ENCODE peak calls at places on chromosomes 4 and X, in five cellular contexts. I is esophagus squamous epithelium, G is mammary epithelial cell, K is lung, T is transverse colon. B is an unnamed sample.
A peak's percentile ranks its signal among the peaks of the same experiment; 100 is the strongest.

GRCh38 chr4:38782452-38783108 is at the start of gene TLR10:
- DNase-seq in I (peak; percentile 11), G (peak; percentile 30), K (peak; percentile 50), T (peak; percentile 46), B (peak; percentile 55)

GRCh38 chr4:54585321-54586000 is 72.3 kb upstream of the KIT start:
- DNase-seq in I (no peak), G (peak; percentile 44), K (no peak), T (no peak), B (peak; percentile 65)

GRCh38 chr4:2785613-2786012 is 7.3 kb upstream of the SH3BP2 start:
- DNase-seq in I (no peak), G (no peak), K (no peak), T (no peak), B (no peak)

GRCh38 chr4:113636438-113636818 is 125.1 kb downstream of the CAMK2D start:
- DNase-seq in I (no peak), G (no peak), K (no peak), T (no peak), B (peak; percentile 43)

GRCh38 chr4:6327220-6327917 is 57.7 kb downstream of the WFS1 start:
- DNase-seq in I (no peak), G (peak; percentile 40), K (peak; percentile 82), T (peak; percentile 81), B (peak; percentile 76)

GRCh38 chr4:140344111-140344510 is 29.3 kb upstream of the SCOC start:
- DNase-seq in I (no peak), G (no peak), K (no peak), T (no peak), B (peak; percentile 27)

GRCh38 chr4:180669637-180670036 is 1573.6 kb upstream of the TENM3 start:
- DNase-seq in I (no peak), G (peak; percentile 8), K (no peak), T (no peak), B (no peak)

GRCh38 chr4:186191266-186192067 is at the start of gene CYP4V2:
- DNase-seq in I (peak; percentile 25), G (peak; percentile 75), K (peak; percentile 80), T (peak; percentile 92), B (peak; percentile 90)

GRCh38 chr4:15659768-15660394 is 4.7 kb upstream of the FBXL5 start:
- DNase-seq in I (no peak), G (peak; percentile 68), K (peak; percentile 40), T (no peak), B (no peak)

GRCh38 chr4:17544831-17545234 is 29.9 kb downstream of the CLRN2 start:
- DNase-seq in I (no peak), G (no peak), K (no peak), T (peak; percentile 9), B (no peak)

GRCh38 chrX:74421181-74422028 is at the start of gene SLC16A2:
- DNase-seq in I (no peak), G (peak; percentile 64), K (peak; percentile 57), T (peak; percentile 57), B (peak; percentile 16)

GRCh38 chr4:41632481-41633073 is 94.6 kb downstream of the LIMCH1 start:
- DNase-seq in I (no peak), G (no peak), K (no peak), T (no peak), B (no peak)

GRCh38 chr4:2595436-2595835 is 59.0 kb downstream of the FAM193A start:
- DNase-seq in I (no peak), G (no peak), K (no peak), T (no peak), B (no peak)

GRCh38 chr4:18923496-18924161 is 902.1 kb upstream of the LCORL start:
- DNase-seq in I (no peak), G (no peak), K (no peak), T (no peak), B (no peak)

GRCh38 chrX:65528705-65529340 is 5.8 kb downstream of the LAS1L start:
- DNase-seq in I (no peak), G (peak; percentile 8), K (peak; percentile 38), T (peak; percentile 60), B (peak; percentile 11)

GRCh38 chrX:22314211-22314610 is 41.5 kb downstream of the CBLL2 start:
- DNase-seq in I (no peak), G (peak; percentile 2), K (no peak), T (no peak), B (no peak)

GRCh38 chr4:10761903-10762302 is 77.3 kb upstream of the CLNK start:
- DNase-seq in I (no peak), G (no peak), K (no peak), T (no peak), B (no peak)

GRCh38 chr4:150152764-150153163 is 74.5 kb downstream of the DCLK2 start:
- DNase-seq in I (no peak), G (no peak), K (no peak), T (no peak), B (no peak)

GRCh38 chr4:2285665-2286381 is 23.9 kb upstream of the MXD4 start:
- DNase-seq in I (no peak), G (no peak), K (no peak), T (peak; percentile 4), B (no peak)

GRCh38 chr4:14787894-14788293 is 214.4 kb upstream of the CPEB2 start:
- DNase-seq in I (no peak), G (peak; percentile 40), K (no peak), T (peak; percentile 14), B (peak; percentile 11)

GRCh38 chr4:13642163-13642562 is 14.6 kb upstream of the BOD1L1 start:
- DNase-seq in I (no peak), G (no peak), K (no peak), T (no peak), B (no peak)

GRCh38 chrX:39261446-39262147 is 460.3 kb downstream of the MID1IP1 start:
- DNase-seq in I (no peak), G (peak; percentile 82), K (no peak), T (no peak), B (peak; percentile 38)

GRCh38 chr4:142840516-142841123 is 5.5 kb downstream of the INPP4B start:
- DNase-seq in I (no peak), G (no peak), K (no peak), T (no peak), B (peak; percentile 31)

GRCh38 chr4:26746742-26747351 is 113.8 kb upstream of the STIM2 start:
- DNase-seq in I (no peak), G (peak; percentile 16), K (no peak), T (no peak), B (no peak)

GRCh38 chr4:176788971-176789370 is 3.8 kb downstream of the VEGFC start:
- DNase-seq in I (no peak), G (no peak), K (no peak), T (no peak), B (no peak)

GRCh38 chrX:54030329-54030728 is 13.9 kb downstream of the PHF8 start:
- DNase-seq in I (no peak), G (no peak), K (no peak), T (no peak), B (no peak)

GRCh38 chr4:99868126-99868596 is 26.1 kb downstream of the LAMTOR3 start:
- DNase-seq in I (no peak), G (no peak), K (no peak), T (no peak), B (no peak)
- H3K36me3 ChIP-seq in I (peaks cover 6% of the 10 kb centered on the region), G (peaks cover 11% of the 10 kb centered on the region), K (no peaks in the 10 kb centered on the region), T (no peaks in the 10 kb centered on the region), B (peaks cover 2% of the 10 kb centered on the region)

DNA sequence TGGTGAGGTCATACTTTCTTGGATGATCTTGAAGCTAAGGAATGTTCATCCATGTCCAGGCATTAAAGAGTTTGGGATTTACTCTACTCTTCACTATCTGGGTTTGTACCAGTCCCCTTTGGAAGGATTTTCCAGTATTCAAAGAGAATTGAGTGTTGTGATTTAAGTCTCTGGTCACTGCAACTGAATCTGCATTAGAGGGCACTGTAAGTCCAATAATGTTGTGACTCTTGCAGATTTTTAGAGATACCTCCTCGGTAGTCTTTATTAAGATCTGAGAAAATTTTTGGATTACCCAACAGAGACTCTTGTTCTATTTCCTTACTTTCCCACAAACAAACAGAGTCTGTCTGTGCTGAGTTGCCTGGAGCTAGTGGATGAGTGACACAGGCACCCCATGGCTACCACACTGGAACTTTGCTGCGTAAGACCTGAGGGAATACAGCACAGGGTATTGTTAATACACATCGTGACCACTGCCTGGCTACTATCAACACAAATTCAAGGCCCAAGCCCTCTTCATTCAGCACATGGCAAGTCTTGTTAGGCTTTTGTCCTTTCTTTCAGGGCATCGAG is 357.1 kb upstream of the KLHL4 start:
- DNase-seq in I (no peak), G (no peak), K (no peak), T (no peak), B (no peak)
- H3K36me3 ChIP-seq in I (no peaks in the 10 kb centered on the region), G (no peaks in the 10 kb centered on the region), K (no peaks in the 10 kb centered on the region), T (no peaks in the 10 kb centered on the region), B (no peaks in the 10 kb centered on the region)

DNA sequence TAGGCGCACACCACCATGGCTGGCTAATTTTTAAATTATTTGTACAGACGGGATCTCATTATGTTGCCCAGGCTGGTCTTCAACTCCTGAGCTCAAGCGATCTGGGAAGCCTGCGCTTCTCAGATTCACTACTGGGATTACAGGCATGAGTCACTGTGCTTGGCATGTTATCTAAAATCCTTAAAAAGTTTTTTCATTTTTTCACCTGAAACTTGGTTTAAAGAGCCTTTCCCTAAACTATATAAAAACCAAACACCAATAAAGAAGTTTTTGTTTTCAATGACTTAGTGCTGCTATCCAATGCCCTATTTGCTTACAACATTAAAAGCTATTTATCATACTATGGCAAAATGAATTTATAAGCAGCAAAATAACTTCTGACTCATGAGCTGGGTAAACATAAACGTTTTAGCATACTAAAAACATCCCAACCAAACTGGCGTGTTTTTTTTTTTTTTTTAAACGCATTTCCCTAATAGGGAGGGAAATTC is 127.8 kb downstream of the UBE2K start:
- DNase-seq in I (no peak), G (no peak), K (no peak), T (no peak), B (no peak)
- H3K36me3 ChIP-seq in I (no peaks in the 10 kb centered on the region), G (peaks cover 8% of the 10 kb centered on the region), K (peaks cover 15% of the 10 kb centered on the region), T (peaks cover 6% of the 10 kb centered on the region), B (peaks cover 2% of the 10 kb centered on the region)

DNA sequence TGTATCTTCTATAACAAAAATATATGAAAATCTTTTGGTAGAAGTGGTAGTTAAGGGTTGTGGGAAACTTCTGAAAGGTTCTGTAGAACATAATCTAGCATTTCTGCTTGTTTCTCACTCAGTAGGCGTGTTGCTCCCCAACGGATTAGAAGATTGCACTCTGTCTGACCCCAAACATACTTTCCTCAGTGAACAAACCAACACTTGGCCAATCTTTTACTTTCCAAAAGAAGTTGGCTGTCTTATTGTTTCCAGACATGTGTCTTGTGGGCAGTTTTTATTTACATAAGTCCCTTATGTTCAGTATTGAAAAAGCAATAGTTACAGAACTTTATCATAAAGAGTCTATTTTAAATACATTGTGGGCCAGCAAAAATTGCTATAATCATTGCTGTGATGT is 312.8 kb upstream of the EPHA5 start:
- DNase-seq in I (no peak), G (no peak), K (no peak), T (no peak), B (no peak)
- H3K36me3 ChIP-seq in I (no peaks in the 10 kb centered on the region), G (no peaks in the 10 kb centered on the region), K (no peaks in the 10 kb centered on the region), T (no peaks in the 10 kb centered on the region), B (no peaks in the 10 kb centered on the region)

GRCh38 chr4:39893693-39894072 is 84.0 kb downstream of the PDS5A start:
- DNase-seq in I (no peak), G (no peak), K (no peak), T (no peak), B (no peak)

GRCh38 chr4:39892988-39893692 is 84.6 kb downstream of the PDS5A start:
- DNase-seq in I (no peak), G (no peak), K (no peak), T (no peak), B (no peak)

GRCh38 chr4:39883645-39884044 is 94.1 kb downstream of the PDS5A start:
- DNase-seq in I (no peak), G (peak; percentile 2), K (no peak), T (no peak), B (peak; percentile 9)

GRCh38 chr4:39889226-39889625 is 88.5 kb downstream of the PDS5A start:
- DNase-seq in I (no peak), G (no peak), K (no peak), T (no peak), B (no peak)
- H3K36me3 ChIP-seq in I (no peaks in the 10 kb centered on the region), G (peaks cover 11% of the 10 kb centered on the region), K (peaks cover 10% of the 10 kb centered on the region), T (peaks cover 15% of the 10 kb centered on the region), B (peaks cover 7% of the 10 kb centered on the region)